ENCODE peak calls at places on chromosomes 3 and 15, in four cellular contexts. Y, H, K and V are unnamed samples.

GRCh38 chr3:32106929-32107362 is 526 bp downstream of the GPD1L start:
- DNase-seq in Y (no peak), H (no peak), K (peak; percentile 18), V (no peak)

GRCh38 chr15:39077998-39078397 is 502.9 kb upstream of the THBS1 start:
- DNase-seq in Y (no peak), H (no peak), K (no peak), V (no peak)

GRCh38 chr3:160852856-160853255 is 96.8 kb downstream of the PPM1L start:
- DNase-seq in Y (no peak), H (no peak), K (no peak), V (no peak)

GRCh38 chr3:69628956-69629355 is 110.3 kb upstream of the MITF start:
- DNase-seq in Y (no peak), H (no peak), K (no peak), V (no peak)

GRCh38 chr3:53350652-53351051 is 3.3 kb upstream of the DCP1A start:
- DNase-seq in Y (peak; percentile 36), H (no peak), K (peak; percentile 41), V (no peak)

GRCh38 chr15:64844576-64845140 is 2.9 kb downstream of the PLEKHO2 start:
- DNase-seq in Y (peak; percentile 54), H (no peak), K (no peak), V (no peak)

GRCh38 chr3:24344784-24345439 is 149.7 kb downstream of the THRB start:
- DNase-seq in Y (no peak), H (no peak), K (no peak), V (no peak)

GRCh38 chr3:123627673-123628670 is 43.1 kb upstream of the HACD2 start:
- DNase-seq in Y (no peak), H (no peak), K (no peak), V (no peak)

GRCh38 chr15:93846148-93846547 is 385.2 kb upstream of the MCTP2 start:
- DNase-seq in Y (no peak), H (no peak), K (no peak), V (no peak)

GRCh38 chr15:101151286-101151685 is 100.6 kb downstream of the CHSY1 start:
- DNase-seq in Y (no peak), H (no peak), K (no peak), V (no peak)

GRCh38 chr15:56798639-56799038 is 65.3 kb upstream of the ZNF280D start:
- DNase-seq in Y (no peak), H (no peak), K (no peak), V (peak; percentile 61)

GRCh38 chr15:61749169-61749568 is 311.1 kb downstream of the VPS13C start:
- DNase-seq in Y (no peak), H (no peak), K (no peak), V (no peak)

GRCh38 chr3:51099794-51100542 is 285.1 kb upstream of the MANF start:
- DNase-seq in Y (peak; percentile 55), H (peak; percentile 10), K (peak; percentile 24), V (no peak)

GRCh38 chr15:94453227-94453626 is 221.9 kb downstream of the MCTP2 start:
- DNase-seq in Y (no peak), H (no peak), K (no peak), V (no peak)

GRCh38 chr15:31660800-31661199 is 334.2 kb downstream of the KLF13 start:
- DNase-seq in Y (no peak), H (no peak), K (no peak), V (no peak)

GRCh38 chr3:15638193-15638890 is 36.8 kb downstream of the BTD start:
- DNase-seq in Y (no peak), H (no peak), K (no peak), V (no peak)

GRCh38 chr15:85772668-85773067 is 22.1 kb downstream of the KLHL25 start:
- DNase-seq in Y (no peak), H (no peak), K (no peak), V (no peak)

GRCh38 chr3:9422712-9423424 is 25.5 kb downstream of the SETD5 start:
- DNase-seq in Y (peak; percentile 74), H (no peak), K (peak; percentile 53), V (no peak)

GRCh38 chr15:98920091-98920880 is 87.3 kb downstream of the PGPEP1L start:
- DNase-seq in Y (no peak), H (no peak), K (no peak), V (no peak)

GRCh38 chr3:107630779-107631178 is 108.0 kb downstream of the BBX start:
- DNase-seq in Y (no peak), H (no peak), K (no peak), V (no peak)

GRCh38 chr15:81091889-81092558 is 42.0 kb upstream of the CFAP161 start:
- DNase-seq in Y (peak; percentile 23), H (no peak), K (peak; percentile 36), V (no peak)

GRCh38 chr15:28181386-28181785 is 82.3 kb upstream of the OCA2 start:
- DNase-seq in Y (no peak), H (no peak), K (no peak), V (no peak)

GRCh38 chr3:146803746-146804145 is 198.6 kb upstream of the PLSCR5 start:
- DNase-seq in Y (no peak), H (peak; percentile 7), K (no peak), V (no peak)

GRCh38 chr3:12507871-12508281 is 23.6 kb downstream of the TSEN2 start:
- DNase-seq in Y (peak; percentile 56), H (no peak), K (no peak), V (no peak)

GRCh38 chr3:174101244-174101643 is 703.7 kb downstream of the NLGN1 start:
- DNase-seq in Y (no peak), H (no peak), K (no peak), V (peak; percentile 15)

GRCh38 chr3:48694610-48695051 is 8.9 kb upstream of the NCKIPSD start:
- DNase-seq in Y (peak; percentile 41), H (no peak), K (no peak), V (no peak)

GRCh38 chr3:183478501-183478900 is 50.1 kb upstream of the MCF2L2 start:
- DNase-seq in Y (no peak), H (no peak), K (no peak), V (no peak)

GRCh38 chr3:105793040-105793439 is 75.8 kb downstream of the CBLB start:
- DNase-seq in Y (no peak), H (no peak), K (no peak), V (no peak)

GRCh38 chr3:58628823-58629562 is 37.6 kb downstream of the FAM3D start:
- DNase-seq in Y (peak; percentile 33), H (no peak), K (no peak), V (no peak)

GRCh38 chr3:172181936-172182708 is 142.7 kb downstream of the FNDC3B start:
- DNase-seq in Y (no peak), H (no peak), K (no peak), V (no peak)

GRCh38 chr3:51617597-51617996 is 53.5 kb upstream of the TEX264 start:
- DNase-seq in Y (no peak), H (no peak), K (no peak), V (no peak)

GRCh38 chr15:65377105-65377975 is 462 bp downstream of the IGDCC3 start:
- DNase-seq in Y (peak; percentile 83), H (no peak), K (no peak), V (no peak)

GRCh38 chr3:178714971-178715832 is 179.0 kb downstream of the KCNMB2 start:
- DNase-seq in Y (no peak), H (no peak), K (no peak), V (no peak)

GRCh38 chr3:178719036-178719635 is 182.9 kb downstream of the KCNMB2 start:
- DNase-seq in Y (no peak), H (no peak), K (no peak), V (no peak)
- TF ChIP-seq NRF1 in Y (no peak), H (no peak), K (no peak), V (no peak)

GRCh38 chr3:49939858-49940666 is at the start of gene RBM6:
- DNase-seq in Y (peak; percentile 97), H (peak; percentile 94), K (peak; percentile 87), V (peak; percentile 95)

GRCh38 chr3:49937081-49937480 is 2.9 kb upstream of the RBM6 start:
- DNase-seq in Y (no peak), H (no peak), K (no peak), V (no peak)

GRCh38 chr3:49940667-49941249 is 808 bp downstream of the RBM6 start:
- DNase-seq in Y (no peak), H (no peak), K (no peak), V (no peak)
- TF ChIP-seq NRF1 in Y (no peak), H (no peak), K (no peak), V (no peak)

DNA sequence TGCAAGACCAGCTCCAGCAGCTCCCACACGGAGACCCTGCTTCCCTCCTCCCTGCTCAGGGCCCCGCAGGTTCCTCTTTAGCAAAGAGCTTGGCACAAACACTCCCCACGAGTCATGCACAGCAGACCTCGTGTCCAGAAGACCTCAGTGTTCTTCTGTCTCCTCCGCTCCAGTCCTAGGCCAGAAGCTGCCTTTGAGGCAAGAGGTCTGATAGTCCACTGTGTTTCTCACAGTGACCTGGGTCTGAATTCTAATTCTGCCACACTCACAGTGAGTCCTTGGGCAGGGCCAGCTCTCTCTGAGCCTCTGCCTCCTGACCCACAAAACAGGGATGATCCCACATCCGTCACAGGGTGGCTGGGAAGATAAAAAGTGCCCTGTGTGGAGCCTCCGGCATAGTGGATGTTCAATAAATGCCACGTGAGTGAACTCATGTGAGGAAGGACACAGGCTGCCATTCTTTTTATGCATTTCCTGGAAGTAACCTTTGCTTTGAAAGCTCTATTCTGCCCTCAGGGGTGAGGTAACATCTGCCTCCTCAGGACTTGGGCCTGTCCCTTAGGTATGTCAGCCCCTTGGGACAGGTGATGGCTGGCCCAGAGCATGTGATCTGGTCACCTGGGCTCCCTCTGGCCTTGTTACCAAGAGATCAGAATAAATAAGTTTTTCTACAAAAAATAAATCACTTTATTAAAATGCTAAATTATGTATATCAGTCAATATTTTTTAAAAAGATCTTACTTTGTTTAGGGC is 7.6 kb downstream of the RAB6B start:
- DNase-seq in Y (no peak), H (no peak), K (no peak), V (no peak)
- TF ChIP-seq NRF1 in Y (no peak), H (no peak), K (no peak), V (no peak)

DNA sequence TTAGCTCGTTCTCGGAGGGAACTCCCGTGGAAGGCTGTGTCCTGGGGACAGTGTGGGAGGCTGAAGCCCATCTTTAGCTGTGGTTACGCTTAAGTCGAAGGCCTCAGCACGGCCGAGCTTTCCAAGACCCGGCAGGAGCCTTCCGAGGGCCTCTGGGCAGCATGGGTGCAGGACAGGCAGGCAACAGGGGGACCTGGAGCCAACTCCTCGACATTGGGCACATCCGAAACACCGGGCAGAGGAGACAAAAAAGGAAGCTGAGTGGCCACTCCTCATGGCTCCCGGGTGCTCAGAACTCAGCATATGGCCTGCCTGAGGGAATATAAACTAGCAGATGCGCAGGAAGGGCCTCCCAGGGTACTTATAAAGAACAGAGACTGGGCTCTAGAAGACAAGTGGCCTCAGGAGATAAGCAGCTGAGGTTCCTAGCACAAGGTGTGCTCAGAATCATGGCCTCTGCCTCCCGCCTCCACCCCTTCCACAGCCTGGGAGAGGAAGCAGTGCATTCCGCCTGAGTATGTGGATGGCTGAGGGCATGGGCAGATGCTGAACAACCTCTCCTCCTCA is 34.1 kb downstream of the ABTB1 start:
- DNase-seq in Y (no peak), H (no peak), K (peak; percentile 58), V (no peak)
- TF ChIP-seq NRF1 in Y (no peak), H (no peak), K (peak; percentile 82), V (no peak)

DNA sequence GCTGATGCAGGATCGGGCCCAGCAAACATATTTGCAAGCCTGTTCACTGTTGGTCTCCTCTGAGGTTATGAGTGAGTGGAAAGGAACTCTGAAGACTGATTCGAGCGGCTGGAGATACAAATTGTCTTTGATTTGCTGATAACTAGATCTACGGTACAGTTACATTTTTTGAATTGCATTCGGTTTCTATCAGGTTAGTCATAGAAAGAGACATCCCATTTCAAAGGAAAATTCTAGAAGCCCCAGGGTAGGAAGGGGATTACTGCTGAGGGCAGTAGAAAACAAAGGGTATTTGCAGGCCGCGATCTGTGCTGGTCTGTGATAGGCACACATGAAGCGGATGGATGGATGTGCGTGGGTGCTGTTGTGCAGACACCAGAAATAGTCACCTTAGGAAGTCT is 228.4 kb downstream of the ITPR1 start:
- DNase-seq in Y (no peak), H (no peak), K (no peak), V (no peak)
- TF ChIP-seq NRF1 in Y (no peak), H (no peak), K (no peak), V (no peak)

GRCh38 chr15:70447081-70447480 is 316.3 kb downstream of the UACA start:
- DNase-seq in Y (no peak), H (no peak), K (no peak), V (no peak)
- TF ChIP-seq NRF1 in Y (no peak), H (no peak), K (no peak), V (no peak)